ENCODE peak calls at places on chromosomes 13 and 19, in six cellular contexts. One of them, this sample, is unnamed.

GRCh38 chr19:35154535-35155406 is at the start of gene FXYD5:
- DNase-seq in EL: peak; percentile 84
- DNase-seq in activated T-cell treated with anti-CD3 and anti-CD28 coated beads for 4 hours: peak; percentile 81
- DNase-seq in substantia nigra: no peak
- DNase-seq in activated CD4-positive, alpha-beta T cell treated with anti-CD3 and anti-CD28 coated beads, Interleukin-2, amount 50 U/mL, for 48 hours: peak; percentile 91
- DNase-seq in PC-3: peak; percentile 70
- DNase-seq in this sample: no peak

GRCh38 chr19:18397242-18398202 is at the start of gene LRRC25:
- DNase-seq in EL: no peak
- DNase-seq in activated T-cell treated with anti-CD3 and anti-CD28 coated beads for 4 hours: no peak
- DNase-seq in substantia nigra: no peak
- DNase-seq in activated CD4-positive, alpha-beta T cell treated with anti-CD3 and anti-CD28 coated beads, Interleukin-2, amount 50 U/mL, for 48 hours: no peak
- DNase-seq in PC-3: no peak
- DNase-seq in this sample: no peak

GRCh38 chr19:18439025-18439909 is 1.3 kb upstream of the ISYNA1 start:
- DNase-seq in EL: peak; percentile 55
- DNase-seq in activated T-cell treated with anti-CD3 and anti-CD28 coated beads for 4 hours: no peak
- DNase-seq in substantia nigra: no peak
- DNase-seq in activated CD4-positive, alpha-beta T cell treated with anti-CD3 and anti-CD28 coated beads, Interleukin-2, amount 50 U/mL, for 48 hours: no peak
- DNase-seq in PC-3: peak; percentile 50
- DNase-seq in this sample: no peak

GRCh38 chr19:8576273-8576993 is 809 bp downstream of the MYO1F start:
- DNase-seq in EL: no peak
- DNase-seq in activated T-cell treated with anti-CD3 and anti-CD28 coated beads for 4 hours: no peak
- DNase-seq in substantia nigra: no peak
- DNase-seq in activated CD4-positive, alpha-beta T cell treated with anti-CD3 and anti-CD28 coated beads, Interleukin-2, amount 50 U/mL, for 48 hours: no peak
- DNase-seq in PC-3: peak; percentile 21
- DNase-seq in this sample: no peak

GRCh38 chr19:50416034-50416814 is 2.5 kb upstream of the SPIB start:
- DNase-seq in EL: no peak
- DNase-seq in activated T-cell treated with anti-CD3 and anti-CD28 coated beads for 4 hours: no peak
- DNase-seq in substantia nigra: no peak
- DNase-seq in activated CD4-positive, alpha-beta T cell treated with anti-CD3 and anti-CD28 coated beads, Interleukin-2, amount 50 U/mL, for 48 hours: no peak
- DNase-seq in PC-3: no peak
- DNase-seq in this sample: no peak

GRCh38 chr13:114151565-114152284 is 19.3 kb upstream of the RASA3 start:
- DNase-seq in EL: no peak
- DNase-seq in activated T-cell treated with anti-CD3 and anti-CD28 coated beads for 4 hours: no peak
- DNase-seq in substantia nigra: no peak
- DNase-seq in activated CD4-positive, alpha-beta T cell treated with anti-CD3 and anti-CD28 coated beads, Interleukin-2, amount 50 U/mL, for 48 hours: peak; percentile 67
- DNase-seq in PC-3: peak; percentile 84
- DNase-seq in this sample: no peak

GRCh38 chr19:1941146-1942077 is at the start of gene CSNK1G2:
- DNase-seq in EL: no peak
- DNase-seq in activated T-cell treated with anti-CD3 and anti-CD28 coated beads for 4 hours: peak; percentile 25
- DNase-seq in substantia nigra: no peak
- DNase-seq in activated CD4-positive, alpha-beta T cell treated with anti-CD3 and anti-CD28 coated beads, Interleukin-2, amount 50 U/mL, for 48 hours: peak; percentile 16
- DNase-seq in PC-3: no peak
- DNase-seq in this sample: no peak

GRCh38 chr13:53901593-53901992 is 873.0 kb downstream of the OLFM4 start:
- DNase-seq in EL: no peak
- DNase-seq in activated T-cell treated with anti-CD3 and anti-CD28 coated beads for 4 hours: no peak
- DNase-seq in substantia nigra: no peak
- DNase-seq in activated CD4-positive, alpha-beta T cell treated with anti-CD3 and anti-CD28 coated beads, Interleukin-2, amount 50 U/mL, for 48 hours: no peak
- DNase-seq in PC-3: no peak
- DNase-seq in this sample: no peak

GRCh38 chr19:38665950-38666661 is 18.7 kb downstream of the ACTN4 start:
- DNase-seq in EL: peak; percentile 96
- DNase-seq in activated T-cell treated with anti-CD3 and anti-CD28 coated beads for 4 hours: no peak
- DNase-seq in substantia nigra: no peak
- DNase-seq in activated CD4-positive, alpha-beta T cell treated with anti-CD3 and anti-CD28 coated beads, Interleukin-2, amount 50 U/mL, for 48 hours: no peak
- DNase-seq in PC-3: peak; percentile 66
- DNase-seq in this sample: no peak

GRCh38 chr19:16400911-16401675 is 70.7 kb downstream of the EPS15L1 start:
- DNase-seq in EL: no peak
- DNase-seq in activated T-cell treated with anti-CD3 and anti-CD28 coated beads for 4 hours: peak; percentile 20
- DNase-seq in substantia nigra: no peak
- DNase-seq in activated CD4-positive, alpha-beta T cell treated with anti-CD3 and anti-CD28 coated beads, Interleukin-2, amount 50 U/mL, for 48 hours: peak; percentile 38
- DNase-seq in PC-3: no peak
- DNase-seq in this sample: no peak

GRCh38 chr19:6228523-6229215 is 51.1 kb downstream of the MLLT1 start:
- DNase-seq in EL: no peak
- DNase-seq in activated T-cell treated with anti-CD3 and anti-CD28 coated beads for 4 hours: no peak
- DNase-seq in substantia nigra: no peak
- DNase-seq in activated CD4-positive, alpha-beta T cell treated with anti-CD3 and anti-CD28 coated beads, Interleukin-2, amount 50 U/mL, for 48 hours: no peak
- DNase-seq in PC-3: no peak
- DNase-seq in this sample: no peak

GRCh38 chr19:13411899-13412298 is 94.4 kb downstream of the CACNA1A start:
- DNase-seq in EL: no peak
- DNase-seq in activated T-cell treated with anti-CD3 and anti-CD28 coated beads for 4 hours: no peak
- DNase-seq in substantia nigra: no peak
- DNase-seq in activated CD4-positive, alpha-beta T cell treated with anti-CD3 and anti-CD28 coated beads, Interleukin-2, amount 50 U/mL, for 48 hours: no peak
- DNase-seq in PC-3: no peak
- DNase-seq in this sample: no peak

GRCh38 chr13:48726711-48727110 is 73.0 kb downstream of the CYSLTR2 start:
- DNase-seq in EL: no peak
- DNase-seq in activated T-cell treated with anti-CD3 and anti-CD28 coated beads for 4 hours: no peak
- DNase-seq in substantia nigra: no peak
- DNase-seq in activated CD4-positive, alpha-beta T cell treated with anti-CD3 and anti-CD28 coated beads, Interleukin-2, amount 50 U/mL, for 48 hours: no peak
- DNase-seq in PC-3: no peak
- DNase-seq in this sample: no peak

GRCh38 chr13:24041822-24042221 is 118.7 kb upstream of the SPATA13 start:
- DNase-seq in EL: no peak
- DNase-seq in activated T-cell treated with anti-CD3 and anti-CD28 coated beads for 4 hours: no peak
- DNase-seq in substantia nigra: no peak
- DNase-seq in activated CD4-positive, alpha-beta T cell treated with anti-CD3 and anti-CD28 coated beads, Interleukin-2, amount 50 U/mL, for 48 hours: no peak
- DNase-seq in PC-3: no peak
- DNase-seq in this sample: no peak

GRCh38 chr19:47255947-47256687 is at the start of gene CCDC9:
- DNase-seq in EL: peak; percentile 96
- DNase-seq in activated T-cell treated with anti-CD3 and anti-CD28 coated beads for 4 hours: no peak
- DNase-seq in substantia nigra: peak; percentile 98
- DNase-seq in activated CD4-positive, alpha-beta T cell treated with anti-CD3 and anti-CD28 coated beads, Interleukin-2, amount 50 U/mL, for 48 hours: peak; percentile 96
- DNase-seq in PC-3: peak; percentile 91
- DNase-seq in this sample: no peak

GRCh38 chr19:43778651-43779050 is 2.1 kb downstream of the KCNN4 start:
- DNase-seq in EL: no peak
- DNase-seq in activated T-cell treated with anti-CD3 and anti-CD28 coated beads for 4 hours: no peak
- DNase-seq in substantia nigra: no peak
- DNase-seq in activated CD4-positive, alpha-beta T cell treated with anti-CD3 and anti-CD28 coated beads, Interleukin-2, amount 50 U/mL, for 48 hours: peak; percentile 18
- DNase-seq in PC-3: no peak
- DNase-seq in this sample: no peak

GRCh38 chr13:75739244-75739868 is 103.2 kb downstream of the LMO7 start:
- DNase-seq in EL: peak; percentile 63
- DNase-seq in activated T-cell treated with anti-CD3 and anti-CD28 coated beads for 4 hours: no peak
- DNase-seq in substantia nigra: no peak
- DNase-seq in activated CD4-positive, alpha-beta T cell treated with anti-CD3 and anti-CD28 coated beads, Interleukin-2, amount 50 U/mL, for 48 hours: no peak
- DNase-seq in PC-3: no peak
- DNase-seq in this sample: no peak

GRCh38 chr13:101140936-101141335 is 275.4 kb downstream of the NALCN start:
- DNase-seq in EL: no peak
- DNase-seq in activated T-cell treated with anti-CD3 and anti-CD28 coated beads for 4 hours: no peak
- DNase-seq in substantia nigra: no peak
- DNase-seq in activated CD4-positive, alpha-beta T cell treated with anti-CD3 and anti-CD28 coated beads, Interleukin-2, amount 50 U/mL, for 48 hours: no peak
- DNase-seq in PC-3: no peak
- DNase-seq in this sample: no peak

GRCh38 chr19:41367848-41368301 is 3.9 kb upstream of the B9D2 start:
- DNase-seq in EL: peak; percentile 90
- DNase-seq in activated T-cell treated with anti-CD3 and anti-CD28 coated beads for 4 hours: no peak
- DNase-seq in substantia nigra: no peak
- DNase-seq in activated CD4-positive, alpha-beta T cell treated with anti-CD3 and anti-CD28 coated beads, Interleukin-2, amount 50 U/mL, for 48 hours: no peak
- DNase-seq in PC-3: peak; percentile 78
- DNase-seq in this sample: no peak

GRCh38 chr19:53881482-53882390 is at the start of gene PRKCG:
- DNase-seq in EL: peak; percentile 30
- DNase-seq in activated T-cell treated with anti-CD3 and anti-CD28 coated beads for 4 hours: peak; percentile 41
- DNase-seq in substantia nigra: no peak
- DNase-seq in activated CD4-positive, alpha-beta T cell treated with anti-CD3 and anti-CD28 coated beads, Interleukin-2, amount 50 U/mL, for 48 hours: peak; percentile 47
- DNase-seq in PC-3: peak; percentile 52
- DNase-seq in this sample: no peak

GRCh38 chr19:19578241-19578640 is 40.2 kb downstream of the CILP2 start:
- DNase-seq in EL: no peak
- DNase-seq in activated T-cell treated with anti-CD3 and anti-CD28 coated beads for 4 hours: no peak
- DNase-seq in substantia nigra: no peak
- DNase-seq in activated CD4-positive, alpha-beta T cell treated with anti-CD3 and anti-CD28 coated beads, Interleukin-2, amount 50 U/mL, for 48 hours: no peak
- DNase-seq in PC-3: no peak
- DNase-seq in this sample: no peak

GRCh38 chr13:48220592-48221300 is 12.3 kb upstream of the ITM2B start:
- DNase-seq in EL: no peak
- DNase-seq in activated T-cell treated with anti-CD3 and anti-CD28 coated beads for 4 hours: no peak
- DNase-seq in substantia nigra: no peak
- DNase-seq in activated CD4-positive, alpha-beta T cell treated with anti-CD3 and anti-CD28 coated beads, Interleukin-2, amount 50 U/mL, for 48 hours: peak; percentile 35
- DNase-seq in PC-3: no peak
- DNase-seq in this sample: no peak

GRCh38 chr19:35518313-35518712 is 4.9 kb upstream of the DMKN start:
- DNase-seq in EL: peak; percentile 96
- DNase-seq in activated T-cell treated with anti-CD3 and anti-CD28 coated beads for 4 hours: no peak
- DNase-seq in substantia nigra: no peak
- DNase-seq in activated CD4-positive, alpha-beta T cell treated with anti-CD3 and anti-CD28 coated beads, Interleukin-2, amount 50 U/mL, for 48 hours: no peak
- DNase-seq in PC-3: peak; percentile 84
- DNase-seq in this sample: no peak

GRCh38 chr13:79030513-79030912 is 371.6 kb upstream of the OBI1 start:
- DNase-seq in EL: no peak
- DNase-seq in activated T-cell treated with anti-CD3 and anti-CD28 coated beads for 4 hours: no peak
- DNase-seq in substantia nigra: no peak
- DNase-seq in activated CD4-positive, alpha-beta T cell treated with anti-CD3 and anti-CD28 coated beads, Interleukin-2, amount 50 U/mL, for 48 hours: no peak
- DNase-seq in PC-3: no peak
- DNase-seq in this sample: no peak

GRCh38 chr13:102566513-102566912 is 30.3 kb upstream of the TPP2 start:
- DNase-seq in EL: no peak
- DNase-seq in activated T-cell treated with anti-CD3 and anti-CD28 coated beads for 4 hours: no peak
- DNase-seq in substantia nigra: no peak
- DNase-seq in activated CD4-positive, alpha-beta T cell treated with anti-CD3 and anti-CD28 coated beads, Interleukin-2, amount 50 U/mL, for 48 hours: no peak
- DNase-seq in PC-3: no peak
- DNase-seq in this sample: no peak

GRCh38 chr19:56350416-56351045 is 35.9 kb upstream of the ZSCAN5A start:
- DNase-seq in EL: peak; percentile 43
- DNase-seq in activated T-cell treated with anti-CD3 and anti-CD28 coated beads for 4 hours: peak; percentile 36
- DNase-seq in substantia nigra: no peak
- DNase-seq in activated CD4-positive, alpha-beta T cell treated with anti-CD3 and anti-CD28 coated beads, Interleukin-2, amount 50 U/mL, for 48 hours: peak; percentile 59
- DNase-seq in PC-3: peak; percentile 66
- DNase-seq in this sample: no peak

GRCh38 chr13:101868585-101869469 is 416.4 kb downstream of the ITGBL1 start:
- DNase-seq in EL: no peak
- DNase-seq in activated T-cell treated with anti-CD3 and anti-CD28 coated beads for 4 hours: no peak
- DNase-seq in substantia nigra: no peak
- DNase-seq in activated CD4-positive, alpha-beta T cell treated with anti-CD3 and anti-CD28 coated beads, Interleukin-2, amount 50 U/mL, for 48 hours: no peak
- DNase-seq in PC-3: no peak
- DNase-seq in this sample: no peak

GRCh38 chr19:16435999-16436650 is 35.6 kb downstream of the EPS15L1 start:
- DNase-seq in EL: no peak
- DNase-seq in activated T-cell treated with anti-CD3 and anti-CD28 coated beads for 4 hours: no peak
- DNase-seq in substantia nigra: no peak
- DNase-seq in activated CD4-positive, alpha-beta T cell treated with anti-CD3 and anti-CD28 coated beads, Interleukin-2, amount 50 U/mL, for 48 hours: no peak
- DNase-seq in PC-3: no peak
- DNase-seq in this sample: no peak

GRCh38 chr13:21675095-21676007 is 4.5 kb downstream of the FGF9 start:
- DNase-seq in EL: no peak
- DNase-seq in activated T-cell treated with anti-CD3 and anti-CD28 coated beads for 4 hours: peak; percentile 33
- DNase-seq in substantia nigra: no peak
- DNase-seq in activated CD4-positive, alpha-beta T cell treated with anti-CD3 and anti-CD28 coated beads, Interleukin-2, amount 50 U/mL, for 48 hours: peak; percentile 54
- DNase-seq in PC-3: no peak
- DNase-seq in this sample: no peak

GRCh38 chr19:2747349-2747748 is 7.5 kb upstream of the SLC39A3 start:
- DNase-seq in EL: no peak
- DNase-seq in activated T-cell treated with anti-CD3 and anti-CD28 coated beads for 4 hours: no peak
- DNase-seq in substantia nigra: no peak
- DNase-seq in activated CD4-positive, alpha-beta T cell treated with anti-CD3 and anti-CD28 coated beads, Interleukin-2, amount 50 U/mL, for 48 hours: no peak
- DNase-seq in PC-3: no peak
- DNase-seq in this sample: no peak

GRCh38 chr13:105278797-105279425 is 1256.6 kb downstream of the EFNB2 start:
- DNase-seq in EL: no peak
- DNase-seq in activated T-cell treated with anti-CD3 and anti-CD28 coated beads for 4 hours: no peak
- DNase-seq in substantia nigra: no peak
- DNase-seq in activated CD4-positive, alpha-beta T cell treated with anti-CD3 and anti-CD28 coated beads, Interleukin-2, amount 50 U/mL, for 48 hours: no peak
- DNase-seq in PC-3: peak; percentile 3
- DNase-seq in this sample: no peak

GRCh38 chr19:46718934-46719551 is 2.1 kb upstream of the PRKD2 start:
- DNase-seq in EL: no peak
- DNase-seq in activated T-cell treated with anti-CD3 and anti-CD28 coated beads for 4 hours: no peak
- DNase-seq in substantia nigra: no peak
- DNase-seq in activated CD4-positive, alpha-beta T cell treated with anti-CD3 and anti-CD28 coated beads, Interleukin-2, amount 50 U/mL, for 48 hours: no peak
- DNase-seq in PC-3: no peak
- DNase-seq in this sample: no peak

GRCh38 chr19:38385804-38386257 is 2.0 kb downstream of the GGN start:
- DNase-seq in EL: no peak
- DNase-seq in activated T-cell treated with anti-CD3 and anti-CD28 coated beads for 4 hours: no peak
- DNase-seq in substantia nigra: no peak
- DNase-seq in activated CD4-positive, alpha-beta T cell treated with anti-CD3 and anti-CD28 coated beads, Interleukin-2, amount 50 U/mL, for 48 hours: no peak
- DNase-seq in PC-3: no peak
- DNase-seq in this sample: no peak

GRCh38 chr13:112869202-112870061 is 99.6 kb upstream of the MCF2L start:
- DNase-seq in EL: no peak
- DNase-seq in activated T-cell treated with anti-CD3 and anti-CD28 coated beads for 4 hours: no peak
- DNase-seq in substantia nigra: no peak
- DNase-seq in activated CD4-positive, alpha-beta T cell treated with anti-CD3 and anti-CD28 coated beads, Interleukin-2, amount 50 U/mL, for 48 hours: no peak
- DNase-seq in PC-3: no peak
- DNase-seq in this sample: no peak

GRCh38 chr19:15238639-15239155 is 6.4 kb upstream of the EPHX3 start:
- DNase-seq in EL: no peak
- DNase-seq in activated T-cell treated with anti-CD3 and anti-CD28 coated beads for 4 hours: no peak
- DNase-seq in substantia nigra: no peak
- DNase-seq in activated CD4-positive, alpha-beta T cell treated with anti-CD3 and anti-CD28 coated beads, Interleukin-2, amount 50 U/mL, for 48 hours: no peak
- DNase-seq in PC-3: no peak
- DNase-seq in this sample: no peak